ENCODE peak calls at places on chromosomes 13 and 19, in seven cellular contexts. O is tibial nerve, P is Peyer's patch, V is uterus, T is thyroid gland, H is heart left ventricle, W is A549. E is an unnamed sample.
A peak's percentile ranks its signal among the peaks of the same experiment; 100 is the strongest.

GRCh38 chr13:100100115-100100879 is 11.4 kb downstream of the PCCA start:
- DNase-seq in O (peak; percentile 21), P (no peak), V (peak; percentile 44), T (peak; percentile 69), H (no peak), W (peak; percentile 31), E (peak; percentile 63)

GRCh38 chr13:35260316-35260715 is 216.2 kb downstream of the MAB21L1 start:
- DNase-seq in O (no peak), P (no peak), V (no peak), T (no peak), H (no peak), W (no peak), E (no peak)

GRCh38 chr13:32846020-32846451 is 170.2 kb upstream of the KL start:
- DNase-seq in O (no peak), P (no peak), V (no peak), T (no peak), H (no peak), W (no peak), E (no peak)

GRCh38 chr19:14978377-14978776 is 1.3 kb downstream of the SLC1A6 start:
- DNase-seq in O (no peak), P (no peak), V (no peak), T (no peak), H (no peak), W (no peak), E (no peak)

GRCh38 chr13:113557013-113557412 is 27.5 kb upstream of the TFDP1 start:
- DNase-seq in O (no peak), P (no peak), V (no peak), T (no peak), H (no peak), W (no peak), E (peak; percentile 8)

GRCh38 chr13:66139250-66139649 is 1090.9 kb downstream of the PCDH9 start:
- DNase-seq in O (no peak), P (no peak), V (no peak), T (no peak), H (no peak), W (no peak), E (no peak)

GRCh38 chr13:113002206-113002821 is 33.3 kb downstream of the MCF2L start:
- DNase-seq in O (no peak), P (no peak), V (no peak), T (peak; percentile 37), H (no peak), W (no peak), E (no peak)

GRCh38 chr13:110618167-110618566 is 2.8 kb downstream of the NAXD start:
- DNase-seq in O (no peak), P (no peak), V (no peak), T (no peak), H (no peak), W (no peak), E (no peak)

GRCh38 chr13:19153782-19154450 is 27.7 kb downstream of the TUBA3C start:
- DNase-seq in O (no peak), P (no peak), V (no peak), T (no peak), H (no peak), W (peak; percentile 11), E (peak; percentile 58)

GRCh38 chr19:2113436-2114211 is 16.9 kb downstream of the IZUMO4 start:
- DNase-seq in O (no peak), P (no peak), V (no peak), T (no peak), H (no peak), W (no peak), E (no peak)

GRCh38 chr19:39194832-39195542 is 1.8 kb upstream of the NCCRP1 start:
- DNase-seq in O (no peak), P (no peak), V (no peak), T (no peak), H (no peak), W (peak; percentile 61), E (no peak)

GRCh38 chr13:57739089-57739488 is 107.5 kb downstream of the PCDH17 start:
- DNase-seq in O (no peak), P (no peak), V (no peak), T (no peak), H (no peak), W (no peak), E (no peak)

GRCh38 chr13:74409551-74409950 is 275.3 kb upstream of the KLF12 start:
- DNase-seq in O (no peak), P (no peak), V (no peak), T (no peak), H (no peak), W (no peak), E (no peak)

GRCh38 chr13:75368167-75368566 is 113.8 kb downstream of the TBC1D4 start:
- DNase-seq in O (peak; percentile 70), P (no peak), V (peak; percentile 61), T (peak; percentile 65), H (no peak), W (no peak), E (peak; percentile 37)

GRCh38 chr13:43786766-43787517 is at the start of gene ENOX1:
- DNase-seq in O (no peak), P (peak; percentile 47), V (peak; percentile 60), T (peak; percentile 47), H (peak; percentile 81), W (peak; percentile 54), E (peak; percentile 84)

GRCh38 chr13:26971990-26972888 is 199.4 kb downstream of the USP12 start:
- DNase-seq in O (no peak), P (peak; percentile 82), V (no peak), T (no peak), H (no peak), W (peak; percentile 80), E (peak; percentile 33)

GRCh38 chr19:16449330-16449961 is 22.3 kb downstream of the EPS15L1 start:
- DNase-seq in O (no peak), P (no peak), V (no peak), T (no peak), H (no peak), W (no peak), E (no peak)

GRCh38 chr19:45599286-45599685 is 2.7 kb downstream of the GPR4 start:
- DNase-seq in O (no peak), P (no peak), V (no peak), T (no peak), H (no peak), W (no peak), E (no peak)

GRCh38 chr19:45597425-45598111 is 4.4 kb downstream of the GPR4 start:
- DNase-seq in O (no peak), P (no peak), V (no peak), T (no peak), H (peak; percentile 61), W (no peak), E (no peak)

GRCh38 chr19:45595814-45596213 is 6.2 kb downstream of the GPR4 start:
- DNase-seq in O (no peak), P (no peak), V (no peak), T (no peak), H (peak; percentile 73), W (no peak), E (no peak)

GRCh38 chr19:45600340-45600885 is 1.6 kb downstream of the GPR4 start:
- DNase-seq in O (no peak), P (no peak), V (no peak), T (no peak), H (no peak), W (no peak), E (no peak)

DNA sequence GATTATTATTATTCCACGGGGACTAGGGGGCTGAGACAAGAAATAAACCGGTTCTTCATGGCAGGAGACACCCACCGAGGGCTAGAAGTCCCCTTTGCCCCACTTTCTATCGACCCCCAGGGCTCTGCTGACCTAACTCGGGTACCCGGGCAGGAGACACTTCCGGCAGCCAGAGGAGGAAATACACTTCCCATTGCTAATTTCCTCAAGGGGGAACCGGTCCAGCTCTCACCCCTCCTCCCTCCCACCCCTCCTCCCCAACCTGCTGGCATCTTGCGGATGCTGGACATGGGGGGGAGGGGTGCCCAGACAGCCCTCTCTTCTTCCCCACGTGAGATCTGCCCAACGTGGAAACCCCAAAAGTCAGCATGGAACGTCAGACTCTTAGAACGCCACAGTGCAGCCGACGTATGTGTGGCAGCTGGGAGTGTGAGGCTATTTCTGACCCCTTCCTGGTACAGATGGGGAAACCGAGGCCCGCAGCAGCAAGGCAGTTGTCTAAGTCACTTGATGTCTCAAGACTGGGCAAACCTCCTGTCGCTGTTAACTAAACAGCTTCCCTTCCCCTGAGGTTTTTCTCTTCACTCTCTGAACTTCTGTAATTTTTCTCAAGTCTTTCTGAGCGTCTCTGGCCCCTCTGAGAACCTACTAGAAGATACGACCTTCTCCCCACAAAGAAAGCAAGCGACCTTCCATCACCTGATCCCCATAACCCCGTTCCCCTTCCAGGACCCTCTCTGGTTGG is 3.6 kb downstream of the GPR4 start:
- DNase-seq in O (no peak), P (no peak), V (peak; percentile 30), T (no peak), H (peak; percentile 53), W (no peak), E (no peak)
- H3K4me3 ChIP-seq in O (peak overlapping the region; percentile 64), P (no peak overlapping the region), V (no peak overlapping the region), T (no peak overlapping the region), H (peak overlapping the region; percentile 84), W (peak overlapping the region; percentile 25), E (no peak overlapping the region)

GRCh38 chr19:7978196-7978825 is 27.1 kb downstream of the ELAVL1 start:
- DNase-seq in O (no peak), P (no peak), V (no peak), T (peak; percentile 19), H (no peak), W (no peak), E (no peak)

GRCh38 chr19:7979011-7979410 is 26.4 kb downstream of the ELAVL1 start:
- DNase-seq in O (no peak), P (no peak), V (no peak), T (no peak), H (no peak), W (no peak), E (no peak)

GRCh38 chr19:7976461-7976860 is 29.0 kb downstream of the ELAVL1 start:
- DNase-seq in O (no peak), P (no peak), V (no peak), T (no peak), H (no peak), W (no peak), E (no peak)

GRCh38 chr19:7977723-7978040 is 27.8 kb downstream of the ELAVL1 start:
- DNase-seq in O (no peak), P (no peak), V (no peak), T (no peak), H (no peak), W (no peak), E (no peak)

GRCh38 chr19:7977021-7977722 is 28.3 kb downstream of the ELAVL1 start:
- DNase-seq in O (no peak), P (no peak), V (no peak), T (no peak), H (no peak), W (no peak), E (no peak)
- TF ChIP-seq POLR2A in O (no peak), P (no peak), V (no peak), T (no peak), H (no peak), W (no peak), E (no peak)

DNA sequence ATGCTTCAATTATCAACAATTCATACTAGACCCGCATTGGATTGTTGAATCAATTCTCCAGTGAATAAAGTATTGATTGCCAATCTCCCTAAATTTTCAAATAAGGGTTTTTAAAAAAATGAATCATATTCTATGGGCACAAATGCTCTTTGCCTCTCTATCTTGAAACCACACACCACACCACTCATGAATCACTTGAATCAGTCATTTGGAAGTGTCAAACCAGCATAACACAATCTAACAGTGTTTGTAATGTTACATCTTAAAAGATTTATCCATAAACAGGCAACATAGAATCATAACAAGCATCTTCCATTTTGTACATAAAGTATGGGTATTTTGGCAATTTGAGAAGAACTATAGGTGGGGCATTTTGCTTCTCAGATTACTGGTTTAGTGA is 219.5 kb upstream of the MIR17HG start:
- DNase-seq in O (no peak), P (no peak), V (no peak), T (no peak), H (no peak), W (no peak), E (no peak)
- H3K27ac ChIP-seq in O (no peak overlapping the region), P (no peak overlapping the region), V (no peak overlapping the region), T (no peak overlapping the region), H (no peak overlapping the region), W (no peak overlapping the region), E (no peak overlapping the region)

GRCh38 chr13:47480121-47480520 is 521.0 kb downstream of the SUCLA2 start:
- DNase-seq in O (no peak), P (no peak), V (no peak), T (no peak), H (no peak), W (no peak), E (no peak)
- H3K4me3 ChIP-seq in O (no peak overlapping the region), P (no peak overlapping the region), V (no peak overlapping the region), T (no peak overlapping the region), H (no peak overlapping the region), W (no peak overlapping the region), E (no peak overlapping the region)